ENCODE peak calls at places on chromosome 7, in five cellular contexts. One of them, this sample, is unnamed.
A peak's percentile ranks its signal among the peaks of the same experiment; 100 is the strongest.

GRCh38 chr7:115634633-115635032 is 395.9 kb downstream of the TFEC start:
- DNase-seq in stomach: no peak
- DNase-seq in aorta: no peak
- DNase-seq in CD8-positive, alpha-beta T cell: no peak
- DNase-seq in ovary: no peak
- DNase-seq in this sample: no peak

GRCh38 chr7:28587211-28587610 is 174.9 kb downstream of the CREB5 start:
- DNase-seq in stomach: no peak
- DNase-seq in aorta: no peak
- DNase-seq in CD8-positive, alpha-beta T cell: no peak
- DNase-seq in ovary: no peak
- DNase-seq in this sample: no peak

GRCh38 chr7:107874605-107875446 is 16.2 kb upstream of the DLD start:
- DNase-seq in stomach: peak; percentile 34
- DNase-seq in aorta: no peak
- DNase-seq in CD8-positive, alpha-beta T cell: peak; percentile 18
- DNase-seq in ovary: peak; percentile 57
- DNase-seq in this sample: no peak

GRCh38 chr7:44286182-44286617 is 39.2 kb downstream of the CAMK2B start:
- DNase-seq in stomach: peak; percentile 17
- DNase-seq in aorta: peak; percentile 70
- DNase-seq in CD8-positive, alpha-beta T cell: no peak
- DNase-seq in ovary: peak; percentile 12
- DNase-seq in this sample: no peak

GRCh38 chr7:132650498-132650897 is 74.2 kb upstream of the PLXNA4 start:
- DNase-seq in stomach: no peak
- DNase-seq in aorta: no peak
- DNase-seq in CD8-positive, alpha-beta T cell: no peak
- DNase-seq in ovary: no peak
- DNase-seq in this sample: no peak

GRCh38 chr7:6623589-6624245 is 8.3 kb downstream of the ZNF853 start:
- DNase-seq in stomach: no peak
- DNase-seq in aorta: no peak
- DNase-seq in CD8-positive, alpha-beta T cell: peak; percentile 38
- DNase-seq in ovary: no peak
- DNase-seq in this sample: no peak

GRCh38 chr7:151876112-151876898 is 610 bp downstream of the PRKAG2 start:
- DNase-seq in stomach: peak; percentile 80
- DNase-seq in aorta: peak; percentile 91
- DNase-seq in CD8-positive, alpha-beta T cell: peak; percentile 74
- DNase-seq in ovary: peak; percentile 83
- DNase-seq in this sample: peak; percentile 77

GRCh38 chr7:15515201-15515777 is 46.5 kb downstream of the AGMO start:
- DNase-seq in stomach: no peak
- DNase-seq in aorta: no peak
- DNase-seq in CD8-positive, alpha-beta T cell: no peak
- DNase-seq in ovary: no peak
- DNase-seq in this sample: no peak

GRCh38 chr7:71521506-71521905 is 389.6 kb downstream of the GALNT17 start:
- DNase-seq in stomach: no peak
- DNase-seq in aorta: no peak
- DNase-seq in CD8-positive, alpha-beta T cell: no peak
- DNase-seq in ovary: no peak
- DNase-seq in this sample: no peak

GRCh38 chr7:30555525-30555924 is 39.2 kb upstream of the GARS1 start:
- DNase-seq in stomach: no peak
- DNase-seq in aorta: no peak
- DNase-seq in CD8-positive, alpha-beta T cell: no peak
- DNase-seq in ovary: no peak
- DNase-seq in this sample: no peak

GRCh38 chr7:32164341-32164996 is 94.3 kb upstream of the PDE1C start:
- DNase-seq in stomach: no peak
- DNase-seq in aorta: no peak
- DNase-seq in CD8-positive, alpha-beta T cell: no peak
- DNase-seq in ovary: no peak
- DNase-seq in this sample: no peak

GRCh38 chr7:155303039-155303593 is 5.4 kb downstream of the INSIG1 start:
- DNase-seq in stomach: no peak
- DNase-seq in aorta: no peak
- DNase-seq in CD8-positive, alpha-beta T cell: no peak
- DNase-seq in ovary: no peak
- DNase-seq in this sample: peak; percentile 38

GRCh38 chr7:80172387-80172786 is 37.8 kb downstream of the GNAI1 start:
- DNase-seq in stomach: no peak
- DNase-seq in aorta: no peak
- DNase-seq in CD8-positive, alpha-beta T cell: no peak
- DNase-seq in ovary: no peak
- DNase-seq in this sample: no peak

GRCh38 chr7:87944547-87944946 is 10.5 kb downstream of the ADAM22 start:
- DNase-seq in stomach: no peak
- DNase-seq in aorta: no peak
- DNase-seq in CD8-positive, alpha-beta T cell: no peak
- DNase-seq in ovary: no peak
- DNase-seq in this sample: no peak

GRCh38 chr7:36514289-36515243 is 124.9 kb downstream of the ANLN start:
- DNase-seq in stomach: no peak
- DNase-seq in aorta: no peak
- DNase-seq in CD8-positive, alpha-beta T cell: no peak
- DNase-seq in ovary: no peak
- DNase-seq in this sample: no peak

GRCh38 chr7:70972693-70973092 is 159.3 kb upstream of the GALNT17 start:
- DNase-seq in stomach: no peak
- DNase-seq in aorta: no peak
- DNase-seq in CD8-positive, alpha-beta T cell: no peak
- DNase-seq in ovary: no peak
- DNase-seq in this sample: no peak

GRCh38 chr7:20798081-20798693 is 11.5 kb upstream of the SP8 start:
- DNase-seq in stomach: peak; percentile 73
- DNase-seq in aorta: peak; percentile 82
- DNase-seq in CD8-positive, alpha-beta T cell: no peak
- DNase-seq in ovary: no peak
- DNase-seq in this sample: peak; percentile 63

GRCh38 chr7:155354371-155355048 is 56.8 kb downstream of the INSIG1 start:
- DNase-seq in stomach: no peak
- DNase-seq in aorta: peak; percentile 50
- DNase-seq in CD8-positive, alpha-beta T cell: no peak
- DNase-seq in ovary: no peak
- DNase-seq in this sample: no peak

GRCh38 chr7:144955422-144955821 is 119.6 kb upstream of the TPK1 start:
- DNase-seq in stomach: no peak
- DNase-seq in aorta: no peak
- DNase-seq in CD8-positive, alpha-beta T cell: no peak
- DNase-seq in ovary: no peak
- DNase-seq in this sample: no peak

GRCh38 chr7:134943785-134944400 is 42.4 kb upstream of the AGBL3 start:
- DNase-seq in stomach: no peak
- DNase-seq in aorta: no peak
- DNase-seq in CD8-positive, alpha-beta T cell: no peak
- DNase-seq in ovary: no peak
- DNase-seq in this sample: no peak

GRCh38 chr7:77368974-77369373 is 47.2 kb downstream of the GSAP start:
- DNase-seq in stomach: no peak
- DNase-seq in aorta: no peak
- DNase-seq in CD8-positive, alpha-beta T cell: no peak
- DNase-seq in ovary: no peak
- DNase-seq in this sample: no peak

GRCh38 chr7:100626530-100627237 is 14.3 kb downstream of the MOSPD3 start:
- DNase-seq in stomach: peak; percentile 88
- DNase-seq in aorta: peak; percentile 95
- DNase-seq in CD8-positive, alpha-beta T cell: peak; percentile 87
- DNase-seq in ovary: peak; percentile 84
- DNase-seq in this sample: peak; percentile 49

GRCh38 chr7:47581821-47582747 is at the start of gene TNS3:
- DNase-seq in stomach: peak; percentile 68
- DNase-seq in aorta: peak; percentile 84
- DNase-seq in CD8-positive, alpha-beta T cell: no peak
- DNase-seq in ovary: peak; percentile 63
- DNase-seq in this sample: peak; percentile 47

GRCh38 chr7:155167706-155168365 is 97.7 kb downstream of the HTR5A start:
- DNase-seq in stomach: no peak
- DNase-seq in aorta: no peak
- DNase-seq in CD8-positive, alpha-beta T cell: no peak
- DNase-seq in ovary: no peak
- DNase-seq in this sample: no peak

GRCh38 chr7:107035446-107035845 is 9.1 kb upstream of the PRKAR2B start:
- DNase-seq in stomach: no peak
- DNase-seq in aorta: no peak
- DNase-seq in CD8-positive, alpha-beta T cell: no peak
- DNase-seq in ovary: no peak
- DNase-seq in this sample: no peak

GRCh38 chr7:157905740-157906461 is 569.1 kb downstream of the DNAJB6 start:
- DNase-seq in stomach: no peak
- DNase-seq in aorta: no peak
- DNase-seq in CD8-positive, alpha-beta T cell: no peak
- DNase-seq in ovary: no peak
- DNase-seq in this sample: no peak

GRCh38 chr7:131244259-131244852 is 83.3 kb upstream of the MKLN1 start:
- DNase-seq in stomach: no peak
- DNase-seq in aorta: no peak
- DNase-seq in CD8-positive, alpha-beta T cell: no peak
- DNase-seq in ovary: peak; percentile 67
- DNase-seq in this sample: no peak

GRCh38 chr7:87528733-87529132 is 53.3 kb upstream of the ABCB4 start:
- DNase-seq in stomach: no peak
- DNase-seq in aorta: no peak
- DNase-seq in CD8-positive, alpha-beta T cell: no peak
- DNase-seq in ovary: no peak
- DNase-seq in this sample: no peak

GRCh38 chr7:77331938-77332695 is 84.0 kb downstream of the GSAP start:
- DNase-seq in stomach: peak; percentile 58
- DNase-seq in aorta: peak; percentile 72
- DNase-seq in CD8-positive, alpha-beta T cell: peak; percentile 33
- DNase-seq in ovary: peak; percentile 69
- DNase-seq in this sample: peak; percentile 52

GRCh38 chr7:82202107-82202506 is 241.5 kb downstream of the CACNA2D1 start:
- DNase-seq in stomach: no peak
- DNase-seq in aorta: no peak
- DNase-seq in CD8-positive, alpha-beta T cell: no peak
- DNase-seq in ovary: no peak
- DNase-seq in this sample: no peak

GRCh38 chr7:40765633-40766032 is 630.8 kb downstream of the SUGCT start:
- DNase-seq in stomach: no peak
- DNase-seq in aorta: no peak
- DNase-seq in CD8-positive, alpha-beta T cell: no peak
- DNase-seq in ovary: no peak
- DNase-seq in this sample: no peak

GRCh38 chr7:23431596-23432284 is 38.6 kb downstream of the IGF2BP3 start:
- DNase-seq in stomach: no peak
- DNase-seq in aorta: no peak
- DNase-seq in CD8-positive, alpha-beta T cell: no peak
- DNase-seq in ovary: no peak
- DNase-seq in this sample: no peak

DNA sequence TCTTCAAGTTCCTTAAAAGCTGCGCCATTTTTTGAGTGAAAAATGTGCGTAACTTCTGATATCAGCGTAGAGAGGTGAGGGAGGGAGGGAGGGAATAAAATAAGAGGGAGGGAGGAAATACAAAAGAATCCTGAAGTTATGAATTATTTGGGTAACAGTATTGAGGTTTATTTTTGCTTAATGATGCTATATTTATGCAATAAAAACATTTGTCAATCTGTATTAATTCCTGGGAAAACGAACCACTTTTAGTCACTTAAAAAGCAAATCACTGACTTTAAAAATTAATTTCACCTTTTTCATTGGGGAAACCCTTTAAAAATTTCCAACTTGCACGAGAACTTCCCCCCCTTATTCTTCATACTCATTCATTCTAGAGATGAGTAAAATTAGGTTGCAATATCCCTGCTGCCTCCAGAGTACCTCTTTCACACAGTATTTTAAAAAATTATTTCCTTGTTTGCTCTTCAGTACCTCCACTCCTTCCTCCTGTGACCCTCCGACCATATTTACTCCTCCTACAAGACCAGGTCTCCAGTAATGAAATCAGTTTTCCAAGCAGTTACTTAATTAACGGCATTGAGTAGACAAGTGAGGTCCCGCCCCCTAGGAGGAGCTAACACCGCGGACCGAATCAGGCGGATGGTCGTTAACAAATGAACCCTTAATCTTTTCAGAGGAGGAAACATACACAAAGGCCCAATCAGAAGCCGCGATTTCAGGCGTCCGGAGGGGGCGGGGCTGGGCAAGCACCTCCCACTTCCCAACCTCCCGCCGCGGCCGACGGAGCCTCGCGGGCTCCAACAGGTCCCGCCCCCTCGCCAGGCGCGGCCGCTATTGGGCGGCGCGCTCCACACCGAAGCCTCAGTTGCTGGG is 521 bp upstream of the TRIM24 start:
- DNase-seq in stomach: peak; percentile 98
- DNase-seq in aorta: no peak
- DNase-seq in CD8-positive, alpha-beta T cell: peak; percentile 97
- DNase-seq in ovary: peak; percentile 98
- DNase-seq in this sample: peak; percentile 98
- H3K4me3 ChIP-seq in stomach: peak overlapping the region; percentile 96
- H3K4me3 ChIP-seq in aorta: peak overlapping the region; percentile 50
- H3K4me3 ChIP-seq in CD8-positive, alpha-beta T cell: peak overlapping the region; percentile 42
- H3K4me3 ChIP-seq in ovary: peak overlapping the region; percentile 33
- H3K4me3 ChIP-seq in this sample: peak overlapping the region; percentile 91

GRCh38 chr7:126449621-126450268 is 803.0 kb downstream of the GRM8 start:
- DNase-seq in stomach: no peak
- DNase-seq in aorta: no peak
- DNase-seq in CD8-positive, alpha-beta T cell: no peak
- DNase-seq in ovary: no peak
- DNase-seq in this sample: no peak
- H3K4me3 ChIP-seq in stomach: no peak overlapping the region
- H3K4me3 ChIP-seq in aorta: no peak overlapping the region
- H3K4me3 ChIP-seq in CD8-positive, alpha-beta T cell: no peak overlapping the region
- H3K4me3 ChIP-seq in ovary: no peak overlapping the region
- H3K4me3 ChIP-seq in this sample: no peak overlapping the region

GRCh38 chr7:114414151-114415053 is at the start of gene FOXP2:
- DNase-seq in stomach: no peak
- DNase-seq in aorta: no peak
- DNase-seq in CD8-positive, alpha-beta T cell: no peak
- DNase-seq in ovary: no peak
- DNase-seq in this sample: no peak

GRCh38 chr7:114416089-114416990 is 1.7 kb downstream of the FOXP2 start:
- DNase-seq in stomach: no peak
- DNase-seq in aorta: no peak
- DNase-seq in CD8-positive, alpha-beta T cell: no peak
- DNase-seq in ovary: no peak
- DNase-seq in this sample: no peak

GRCh38 chr7:114415054-114415997 is 711 bp downstream of the FOXP2 start:
- DNase-seq in stomach: no peak
- DNase-seq in aorta: no peak
- DNase-seq in CD8-positive, alpha-beta T cell: no peak
- DNase-seq in ovary: no peak
- DNase-seq in this sample: peak; percentile 25

GRCh38 chr7:114419441-114420107 is 5.0 kb downstream of the FOXP2 start:
- DNase-seq in stomach: no peak
- DNase-seq in aorta: no peak
- DNase-seq in CD8-positive, alpha-beta T cell: no peak
- DNase-seq in ovary: no peak
- DNase-seq in this sample: no peak

GRCh38 chr7:114418117-114418516 is 3.5 kb downstream of the FOXP2 start:
- DNase-seq in stomach: no peak
- DNase-seq in aorta: no peak
- DNase-seq in CD8-positive, alpha-beta T cell: no peak
- DNase-seq in ovary: no peak
- DNase-seq in this sample: no peak
- H3K4me3 ChIP-seq in stomach: no peak overlapping the region
- H3K4me3 ChIP-seq in aorta: peak overlapping the region; percentile 41
- H3K4me3 ChIP-seq in CD8-positive, alpha-beta T cell: no peak overlapping the region
- H3K4me3 ChIP-seq in ovary: no peak overlapping the region
- H3K4me3 ChIP-seq in this sample: no peak overlapping the region

GRCh38 chr7:4883352-4884144 is at the start of gene RADIL:
- DNase-seq in stomach: peak; percentile 79
- DNase-seq in aorta: peak; percentile 98
- DNase-seq in CD8-positive, alpha-beta T cell: peak; percentile 81
- DNase-seq in ovary: peak; percentile 95
- DNase-seq in this sample: peak; percentile 98
- H3K4me3 ChIP-seq in stomach: peak within 1 kb of the TSS; percentile 64
- H3K4me3 ChIP-seq in aorta: peak within 1 kb of the TSS; percentile 85
- H3K4me3 ChIP-seq in CD8-positive, alpha-beta T cell: peak within 1 kb of the TSS; percentile 11
- H3K4me3 ChIP-seq in ovary: peak within 1 kb of the TSS; percentile 70
- H3K4me3 ChIP-seq in this sample: peak within 1 kb of the TSS; percentile 28

This sample was measured in pancreas.